ENCODE peak calls at places on chromosome 15, in nine cellular contexts. Q is KG1; E is retinal pigment epithelial cell; B is psoas muscle; L is GDM1; P is B cell; V is NB4; T is activated T-cell treated with anti-CD3 and anti-CD28 coated beads, Interleukin-2, amount 50 U/mL, for 24 hours; D is AG04450. A is an unnamed sample.

GRCh38 chr15:34437687-34438086 is at the start of gene GOLGA8A:
- DNase-seq in Q (peak), E (peak), B (peak), L (peak), P (peak), V (peak), T (peak), D (no peak), A (peak)

GRCh38 chr15:55782901-55783300 is 39.9 kb upstream of the PRTG start:
- DNase-seq in Q (no peak), E (no peak), B (no peak), L (no peak), P (no peak), V (no peak), T (no peak), D (no peak), A (no peak)

GRCh38 chr15:35545316-35545824 is 595 bp downstream of the DPH6 start:
- DNase-seq in Q (peak), E (no peak), B (peak), L (peak), P (no peak), V (peak), T (no peak), D (peak), A (peak)

GRCh38 chr15:64507293-64507802 is 47.0 kb downstream of the ZNF609 start:
- DNase-seq in Q (no peak), E (peak), B (peak), L (peak), P (peak), V (peak), T (peak), D (peak), A (peak)

GRCh38 chr15:85421116-85421925 is 40.9 kb downstream of the AKAP13 start:
- DNase-seq in Q (no peak), E (no peak), B (no peak), L (no peak), P (no peak), V (no peak), T (no peak), D (no peak), A (no peak)

GRCh38 chr15:70778258-70779076 is 15.1 kb upstream of the UACA start:
- DNase-seq in Q (no peak), E (no peak), B (no peak), L (no peak), P (no peak), V (no peak), T (no peak), D (peak), A (no peak)

GRCh38 chr15:66621491-66622467 is 56.0 kb upstream of the LCTL start:
- DNase-seq in Q (no peak), E (peak), B (no peak), L (no peak), P (no peak), V (no peak), T (no peak), D (no peak), A (no peak)

GRCh38 chr15:77631790-77632551 is 741 bp downstream of the LINGO1 start:
- DNase-seq in Q (no peak), E (no peak), B (no peak), L (no peak), P (peak), V (no peak), T (no peak), D (no peak), A (no peak)